ENCODE peak calls at places on chromosome X, in eight cellular contexts. T, M, P, U, S, W, Z and O are unnamed samples.

GRCh38 chrX:122046226-122046625 is 998.8 kb downstream of the GLUD2 start:
- DNase-seq in W (peak; percentile 36), M (no peak), S (no peak), Z (no peak), T (no peak), P (no peak), U (no peak), O (no peak)

GRCh38 chrX:65600106-65600505 is 65.5 kb upstream of the LAS1L start:
- DNase-seq in S (no peak), T (no peak), W (no peak), P (no peak), U (no peak), Z (no peak), M (no peak), O (no peak)

GRCh38 chrX:49879656-49880277 is 483 bp downstream of the USP27X start:
- DNase-seq in T (peak; percentile 3), Z (no peak), S (no peak), W (no peak), M (no peak), U (no peak), P (no peak), O (no peak)

GRCh38 chrX:86121916-86122315 is 26.3 kb upstream of the DACH2 start:
- DNase-seq in Z (no peak), W (no peak), U (no peak), P (no peak), T (no peak), M (no peak), S (no peak), O (no peak)

GRCh38 chrX:118632862-118633261 is 94.5 kb upstream of the IL13RA1 start:
- DNase-seq in M (no peak), W (no peak), U (peak; percentile 20), S (no peak), P (no peak), Z (no peak), T (peak; percentile 6), O (no peak)

GRCh38 chrX:130746709-130747347 is 156.2 kb downstream of the ENOX2 start:
- DNase-seq in U (no peak), W (peak; percentile 32), T (no peak), P (no peak), S (no peak), Z (no peak), M (no peak), O (no peak)

GRCh38 chrX:69504626-69505612 is 793 bp downstream of the NALF2 start:
- DNase-seq in S (peak; percentile 10), U (no peak), Z (no peak), M (no peak), P (no peak), W (no peak), T (no peak), O (no peak)

GRCh38 chrX:54208531-54208930 is 25.5 kb upstream of the FAM120C start:
- DNase-seq in U (no peak), W (peak; percentile 27), S (no peak), Z (no peak), T (no peak), M (no peak), P (no peak), O (no peak)

GRCh38 chrX:37796805-37797204 is 16.9 kb downstream of the CYBB start:
- DNase-seq in W (no peak), P (no peak), Z (peak; percentile 15), M (peak; percentile 6), S (no peak), T (peak; percentile 46), U (no peak), O (no peak)

GRCh38 chrX:68196939-68197791 is 236.1 kb downstream of the OPHN1 start:
- DNase-seq in M (no peak), P (no peak), W (peak; percentile 63), Z (peak; percentile 15), T (peak; percentile 37), S (peak; percentile 79), U (peak; percentile 27), O (no peak)

GRCh38 chrX:72554448-72555140 is 18.0 kb downstream of the HDAC8 start:
- DNase-seq in U (no peak), Z (no peak), W (no peak), P (peak; percentile 38), M (peak; percentile 8), S (peak; percentile 65), T (peak; percentile 7), O (no peak)
- TF ChIP-seq CTCF in U (no peak), Z (no peak), W (no peak), P (peak; percentile 41), M (no peak), S (peak; percentile 29), T (no peak), O (no peak)

GRCh38 chrX:103344606-103345005 is 11.7 kb upstream of the TCEAL9 start:
- DNase-seq in S (no peak), M (no peak), P (no peak), Z (no peak), U (no peak), W (peak; percentile 47), T (no peak), O (no peak)

GRCh38 chrX:103343105-103343504 is 13.1 kb downstream of the TCEAL7 start:
- DNase-seq in W (peak; percentile 68), S (peak; percentile 61), M (no peak), U (peak; percentile 39), Z (peak; percentile 52), T (peak; percentile 38), P (no peak), O (no peak)

DNA sequence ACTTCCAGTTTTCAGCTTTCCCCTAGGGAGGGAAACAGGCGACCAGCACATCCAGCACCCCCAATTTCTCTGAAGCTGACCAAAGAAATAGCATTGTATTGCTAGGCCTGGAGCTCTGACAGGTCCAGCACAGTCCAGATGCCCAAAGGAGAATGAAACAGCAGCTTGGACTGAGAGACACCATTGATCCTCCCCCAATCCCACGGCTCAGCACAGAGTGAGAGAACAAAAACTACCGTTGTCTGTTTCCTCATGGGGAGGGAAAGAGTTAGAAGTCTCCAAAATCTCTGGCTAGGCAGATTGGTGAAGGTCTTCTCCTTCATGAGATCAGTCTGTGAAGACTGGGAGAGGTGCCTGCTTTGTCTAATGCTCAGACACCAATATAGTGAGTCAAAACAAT is 8.6 kb downstream of the TCEAL7 start:
- DNase-seq in T (no peak), W (no peak), S (no peak), Z (no peak), U (no peak), P (no peak), M (no peak), O (no peak)
- TF ChIP-seq CTCF in T (no peak), W (no peak), S (no peak), Z (no peak), U (no peak), P (no peak), M (no peak), O (no peak)

DNA sequence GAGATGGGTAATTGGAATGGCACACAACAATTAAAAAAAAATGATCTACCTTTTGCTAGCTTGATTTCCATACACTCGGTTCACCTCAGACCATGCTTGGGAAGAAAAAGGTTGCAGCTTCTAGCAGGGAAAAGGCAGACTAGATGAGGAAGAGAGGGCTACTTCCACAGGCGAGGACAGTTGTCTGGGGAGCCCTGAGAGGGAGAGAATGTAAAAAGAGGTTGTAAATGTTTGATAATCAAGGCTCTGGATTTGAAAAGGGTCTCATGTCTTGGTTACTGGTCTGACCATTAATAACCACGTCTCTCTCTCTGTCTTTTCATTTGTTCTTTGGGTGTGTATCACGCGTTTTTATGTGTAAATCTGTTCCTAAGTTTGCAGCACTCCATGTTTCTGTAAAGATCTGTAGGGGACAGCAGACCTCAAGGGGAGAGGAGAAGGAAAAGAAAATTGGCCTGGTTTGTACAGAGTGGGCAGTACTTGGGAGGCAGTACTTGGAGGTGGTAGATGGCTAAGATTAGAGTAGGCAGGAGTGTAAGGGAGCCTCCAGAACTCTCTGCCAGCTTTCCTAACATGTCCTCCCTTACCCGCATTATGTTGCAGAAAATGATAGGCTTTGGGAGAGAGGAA is 750 bp downstream of the ARMCX5 start:
- DNase-seq in W (peak; percentile 39), U (no peak), M (no peak), S (peak; percentile 12), Z (no peak), T (no peak), P (no peak), O (no peak)
- TF ChIP-seq CTCF in W (peak; percentile 22), U (no peak), M (no peak), S (no peak), Z (no peak), T (no peak), P (no peak), O (no peak)

GRCh38 chrX:19122641-19123009 is 357 bp upstream of the ADGRG2 start:
- DNase-seq in U (no peak), T (no peak), W (no peak), M (no peak), S (no peak), Z (no peak), P (no peak), O (no peak)

GRCh38 chrX:19121898-19122640 is at the start of gene ADGRG2:
- DNase-seq in W (peak; percentile 5), U (peak; percentile 27), S (peak; percentile 49), M (peak; percentile 30), T (no peak), Z (peak; percentile 7), P (no peak), O (no peak)

DNA sequence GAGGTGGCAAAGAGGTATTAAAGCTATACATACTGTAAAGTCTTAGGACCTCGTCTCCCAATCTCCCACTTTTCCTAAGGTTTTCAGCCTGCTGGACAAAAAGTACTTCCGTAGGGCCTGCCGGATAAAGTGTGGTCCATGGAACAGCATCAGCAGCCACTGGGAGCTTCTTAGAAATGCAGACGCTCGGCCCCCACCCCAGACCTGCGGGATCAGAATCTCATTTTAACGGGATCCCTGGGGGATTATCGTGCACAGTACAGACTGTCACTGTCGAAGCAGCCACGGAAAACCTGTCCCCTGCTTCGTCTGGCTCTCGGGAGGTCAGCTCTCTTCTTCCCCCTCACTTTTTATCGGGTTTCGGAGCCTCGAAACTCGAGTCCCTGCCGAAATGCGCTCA is 802 bp downstream of the ADGRG2 start:
- DNase-seq in U (no peak), Z (no peak), S (no peak), W (no peak), M (no peak), T (no peak), P (no peak), O (no peak)
- TF ChIP-seq CTCF in U (no peak), Z (no peak), S (no peak), W (no peak), M (no peak), T (no peak), P (no peak), O (no peak)

GRCh38 chrX:10859353-10859752 is 239.0 kb upstream of the MID1 start:
- DNase-seq in W (no peak), M (no peak), T (peak; percentile 2), P (no peak), Z (no peak), S (no peak), U (no peak), O (no peak)
- TF ChIP-seq CTCF in W (no peak), M (no peak), T (no peak), P (no peak), Z (no peak), S (no peak), U (no peak), O (no peak)

GRCh38 chrX:74389016-74389415 is 32.3 kb upstream of the SLC16A2 start:
- DNase-seq in M (no peak), W (no peak), U (no peak), P (no peak), S (no peak), Z (no peak), T (no peak), O (no peak)

GRCh38 chrX:74382613-74383012 is 38.7 kb upstream of the SLC16A2 start:
- DNase-seq in Z (peak; percentile 70), S (peak; percentile 60), P (peak; percentile 17), W (peak; percentile 63), T (peak; percentile 49), U (peak; percentile 49), M (peak; percentile 13), O (peak; percentile 13)

GRCh38 chrX:74383611-74384010 is 37.7 kb upstream of the SLC16A2 start:
- DNase-seq in T (peak; percentile 27), M (peak; percentile 10), S (peak; percentile 53), Z (peak; percentile 11), W (peak; percentile 68), P (no peak), U (peak; percentile 21), O (no peak)
- TF ChIP-seq CTCF in T (peak; percentile 30), M (peak; percentile 69), S (peak; percentile 57), Z (peak; percentile 21), W (peak; percentile 70), P (peak; percentile 9), U (peak; percentile 23), O (no peak)